ENCODE peak calls at places on chromosomes 6 and 20, in five cellular contexts. G, Q, S, I and B are unnamed samples.

GRCh38 chr6:144265390-144265789 is 19.7 kb upstream of the UTRN start:
- DNase-seq in G (no peak), Q (peak; percentile 47), S (no peak), I (no peak), B (no peak)

GRCh38 chr6:5286780-5287179 is 25.5 kb downstream of the FARS2 start:
- DNase-seq in G (no peak), Q (no peak), S (no peak), I (no peak), B (no peak)

GRCh38 chr20:11012975-11013374 is 339.2 kb upstream of the JAG1 start:
- DNase-seq in G (no peak), Q (peak; percentile 64), S (no peak), I (no peak), B (no peak)

GRCh38 chr6:104705095-104705707 is 154.5 kb downstream of the HACE1 start:
- DNase-seq in G (no peak), Q (peak; percentile 16), S (no peak), I (peak; percentile 15), B (peak; percentile 63)

GRCh38 chr20:50713677-50714101 is 17.7 kb upstream of the PARD6B start:
- DNase-seq in G (no peak), Q (peak; percentile 66), S (no peak), I (no peak), B (peak; percentile 35)

GRCh38 chr6:105178110-105178509 is 1.7 kb downstream of the POPDC3 start:
- DNase-seq in G (no peak), Q (peak; percentile 96), S (no peak), I (no peak), B (no peak)

GRCh38 chr6:3822747-3823445 is 26.3 kb upstream of the FAM50B start:
- DNase-seq in G (no peak), Q (peak; percentile 49), S (no peak), I (no peak), B (no peak)

GRCh38 chr6:32173051-32173727 is 2.7 kb downstream of the AGPAT1 start:
- DNase-seq in G (no peak), Q (no peak), S (no peak), I (no peak), B (no peak)

GRCh38 chr6:17032595-17033591 is 69.0 kb upstream of the STMND1 start:
- DNase-seq in G (no peak), Q (peak; percentile 96), S (no peak), I (peak; percentile 70), B (peak; percentile 94)

GRCh38 chr6:73867411-73867810 is 171.4 kb downstream of the CD109 start:
- DNase-seq in G (no peak), Q (no peak), S (no peak), I (no peak), B (no peak)

GRCh38 chr20:49882171-49882970 is 33.0 kb downstream of the SPATA2 start:
- DNase-seq in G (no peak), Q (no peak), S (peak; percentile 78), I (no peak), B (no peak)

GRCh38 chr6:137705166-137706064 is 161.6 kb upstream of the TNFAIP3 start:
- DNase-seq in G (peak; percentile 74), Q (peak; percentile 62), S (no peak), I (peak; percentile 76), B (peak; percentile 18)

GRCh38 chr6:52994789-52995078 is 350 bp downstream of the GSTA4 start:
- DNase-seq in G (peak; percentile 77), Q (no peak), S (no peak), I (peak; percentile 42), B (no peak)

GRCh38 chr6:157326979-157327378 is 3.7 kb upstream of the TMEM242 start:
- DNase-seq in G (no peak), Q (no peak), S (no peak), I (no peak), B (no peak)

GRCh38 chr20:58372836-58373235 is 16.2 kb upstream of the VAPB start:
- DNase-seq in G (no peak), Q (no peak), S (peak; percentile 69), I (no peak), B (no peak)

GRCh38 chr6:107715523-107716321 is 108.4 kb downstream of the SCML4 start:
- DNase-seq in G (no peak), Q (no peak), S (no peak), I (no peak), B (no peak)

GRCh38 chr6:53128842-53129241 is 19.8 kb downstream of the GCM1 start:
- DNase-seq in G (no peak), Q (no peak), S (no peak), I (no peak), B (no peak)

GRCh38 chr20:42046686-42047085 is 428.5 kb upstream of the CHD6 start:
- DNase-seq in G (no peak), Q (no peak), S (no peak), I (no peak), B (no peak)

GRCh38 chr20:42043921-42044320 is 425.7 kb upstream of the CHD6 start:
- DNase-seq in G (no peak), Q (no peak), S (no peak), I (no peak), B (no peak)

DNA sequence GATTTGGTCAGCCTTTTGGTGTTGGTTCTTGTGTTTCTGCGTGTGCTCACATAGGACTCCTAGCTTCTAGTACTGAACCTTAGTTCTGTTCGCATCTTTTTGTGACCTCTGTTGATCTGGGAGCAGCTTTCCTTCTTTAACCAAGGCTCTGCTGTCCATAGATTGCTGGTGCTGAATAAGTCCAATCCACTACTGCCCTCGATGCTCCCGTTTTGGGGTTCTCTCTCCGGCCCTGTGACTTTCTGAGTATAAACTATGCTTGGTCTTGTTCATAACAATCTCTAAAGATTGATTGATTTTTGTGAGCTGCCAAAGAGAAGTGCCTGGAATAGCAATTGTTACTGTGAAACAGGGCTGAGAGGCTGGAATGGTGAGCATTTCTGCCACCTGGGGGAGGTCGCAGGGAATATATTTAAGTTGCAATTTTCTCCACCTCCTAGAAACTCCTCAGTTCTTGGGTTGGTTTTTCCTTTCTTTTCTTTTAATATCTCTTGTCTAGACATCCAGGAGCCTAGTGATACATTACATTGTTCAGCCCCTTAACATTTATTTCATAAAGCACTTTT is 422.9 kb upstream of the CHD6 start:
- DNase-seq in G (no peak), Q (no peak), S (no peak), I (no peak), B (no peak)
- TF ChIP-seq CTCF in G (no peak), Q (no peak), S (peak; percentile 44), I (no peak), B (no peak)

DNA sequence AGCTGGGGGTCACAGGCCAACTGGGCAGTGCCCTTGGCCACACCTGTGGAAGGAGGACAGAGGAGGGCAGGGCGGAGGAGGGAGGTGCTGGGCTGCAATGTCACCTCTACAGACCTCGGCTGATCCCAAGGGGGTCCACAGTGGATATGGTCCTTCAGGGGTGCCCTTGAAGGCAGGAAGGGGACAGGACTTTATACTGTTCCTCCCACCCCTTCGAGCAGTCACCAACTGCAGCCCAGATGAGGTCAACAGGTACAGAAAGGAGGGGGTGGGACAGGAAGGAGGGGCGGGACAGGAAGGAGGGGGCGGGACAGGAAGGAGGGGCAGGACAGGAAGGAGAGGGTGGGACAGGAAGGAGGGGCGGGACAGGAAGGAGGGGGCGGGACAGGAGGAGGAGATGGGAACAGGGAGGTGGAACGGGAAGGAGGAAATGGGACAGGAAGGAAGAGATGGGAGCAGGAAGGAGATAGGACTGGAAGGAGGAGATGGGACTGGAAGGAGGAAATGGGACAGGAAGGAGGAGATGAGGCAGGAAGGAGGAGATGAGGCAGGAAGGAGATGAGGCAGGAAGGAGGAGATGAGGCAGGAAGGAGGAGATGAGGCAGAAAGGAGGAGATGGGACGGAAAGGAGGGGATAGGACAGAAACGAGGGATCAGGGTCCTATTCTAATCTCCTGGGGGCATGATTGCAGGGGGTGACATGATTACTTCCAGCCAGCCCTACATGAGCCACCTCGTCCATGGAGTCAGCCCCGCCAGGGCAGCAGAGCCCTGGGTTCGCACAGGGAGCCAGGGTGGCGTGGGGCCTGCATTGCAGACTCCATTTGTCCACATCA is 19.4 kb upstream of the MRGBP start:
- DNase-seq in G (no peak), Q (no peak), S (no peak), I (peak; percentile 45), B (no peak)
- H3K4me3 ChIP-seq in G (no peak overlapping the region), Q (no peak overlapping the region), S (peak overlapping the region; percentile 9), I (no peak overlapping the region), B (no peak overlapping the region)

DNA sequence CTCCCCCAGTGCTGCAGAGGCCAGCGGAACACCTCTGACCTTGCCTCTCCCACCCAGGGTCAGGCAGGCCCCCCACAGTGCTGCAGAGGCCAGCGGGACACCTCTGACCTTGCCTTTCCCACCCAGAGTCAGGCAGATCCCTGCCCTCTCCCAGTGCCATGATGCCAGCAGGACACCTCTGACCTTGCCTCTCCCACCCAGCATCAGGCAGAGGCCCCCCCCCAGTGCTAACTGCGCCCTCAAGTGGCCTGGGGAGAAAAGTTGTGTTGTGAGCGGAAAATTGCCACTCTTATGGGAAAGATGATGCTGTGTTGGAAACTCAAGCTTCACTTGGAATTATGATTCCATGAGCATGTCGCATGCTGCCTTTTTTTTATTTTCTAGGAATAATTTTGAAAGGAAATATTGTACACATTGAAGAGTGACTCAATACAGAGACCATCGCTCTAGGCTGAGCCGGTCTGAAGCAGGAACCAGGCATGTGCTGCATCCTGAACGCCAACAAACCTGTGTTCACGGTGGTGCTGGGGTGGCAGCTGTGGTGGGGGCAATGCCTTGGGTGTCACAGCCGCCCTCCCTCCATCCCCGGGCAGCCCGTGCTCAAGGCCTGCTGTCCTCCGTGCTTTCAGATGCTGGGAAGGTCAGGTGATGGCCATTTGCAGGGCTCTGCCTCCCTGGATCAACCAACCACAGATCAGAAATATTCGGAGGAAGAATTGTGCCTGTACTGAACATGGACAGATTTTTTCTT is 98.6 kb downstream of the CDH4 start:
- DNase-seq in G (no peak), Q (no peak), S (no peak), I (no peak), B (no peak)
- TF ChIP-seq CTCF in G (no peak), Q (no peak), S (peak; percentile 31), I (no peak), B (peak; percentile 5)

GRCh38 chr6:117145940-117146339 is 119.4 kb upstream of the VGLL2 start:
- DNase-seq in G (no peak), Q (no peak), S (no peak), I (no peak), B (no peak)

GRCh38 chr6:117143647-117144046 is 121.7 kb upstream of the VGLL2 start:
- DNase-seq in G (no peak), Q (no peak), S (no peak), I (no peak), B (no peak)

DNA sequence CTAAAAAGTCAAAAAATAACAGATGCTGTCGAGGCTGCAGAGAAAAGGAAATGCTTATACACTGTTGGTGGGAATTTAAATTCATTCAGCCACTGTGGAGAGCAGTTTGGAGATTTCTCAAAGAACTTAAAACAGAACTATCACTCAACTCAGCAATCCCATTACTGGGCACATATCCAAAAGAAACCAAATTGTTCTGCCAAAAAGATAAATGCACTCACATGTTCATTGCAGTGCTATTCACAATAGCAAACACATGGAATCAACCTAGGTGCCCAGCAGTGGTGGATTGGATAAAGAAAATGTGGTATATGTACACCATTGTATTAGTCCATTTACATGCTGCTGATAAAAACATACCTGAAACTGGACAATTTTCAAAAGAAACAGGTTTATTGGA is 116.0 kb upstream of the VGLL2 start:
- DNase-seq in G (no peak), Q (no peak), S (no peak), I (no peak), B (no peak)
- H3K4me3 ChIP-seq in G (no peak overlapping the region), Q (no peak overlapping the region), S (no peak overlapping the region), I (no peak overlapping the region), B (no peak overlapping the region)

GRCh38 chr20:53413188-53413631 is 180.4 kb downstream of the ZNF217 start:
- DNase-seq in G (peak; percentile 70), Q (no peak), S (no peak), I (peak; percentile 68), B (no peak)
- TF ChIP-seq CTCF in G (peak; percentile 34), Q (no peak), S (peak; percentile 77), I (no peak), B (peak; percentile 10)